ENCODE peak calls at places on chromosomes 5 and 9, in eight cellular contexts. V is GM13976, O is dorsolateral prefrontal cortex, K is HCT116, J is fibroblast of lung, P is psoas muscle, W is hepatocyte, F is type B pancreatic cell. T is an unnamed sample.

GRCh38 chr9:133604214-133604613 is 5.0 kb downstream of the FAM163B start:
- DNase-seq in O (no peak), V (no peak), W (no peak), F (no peak), P (no peak), J (no peak), K (no peak), T (no peak)

GRCh38 chr5:132463808-132464154 is 26.8 kb downstream of the IRF1 start:
- DNase-seq in P (no peak), F (no peak), W (no peak), O (no peak), J (no peak), K (no peak), V (no peak), T (no peak)

GRCh38 chr5:51033215-51033614 is 350.0 kb upstream of the ISL1 start:
- DNase-seq in J (no peak), W (no peak), O (no peak), V (no peak), K (no peak), F (no peak), P (no peak), T (no peak)

GRCh38 chr5:581266-581665 is 30.9 kb upstream of the CEP72 start:
- DNase-seq in V (no peak), W (no peak), K (no peak), O (no peak), F (no peak), J (no peak), P (no peak), T (peak)

GRCh38 chr5:157143127-157143959 is 678 bp upstream of the MED7 start:
- DNase-seq in V (peak), K (no peak), O (no peak), J (peak), P (peak), F (no peak), W (no peak), T (peak)

GRCh38 chr5:74490814-74491213 is 149.7 kb downstream of the ENC1 start:
- DNase-seq in F (no peak), J (no peak), W (no peak), K (no peak), V (peak), O (no peak), P (no peak), T (no peak)

GRCh38 chr5:153447534-153447933 is 42.9 kb upstream of the GRIA1 start:
- DNase-seq in W (no peak), O (no peak), F (no peak), K (no peak), J (no peak), P (no peak), V (no peak), T (no peak)

GRCh38 chr5:78540335-78541057 is 108.1 kb downstream of the LHFPL2 start:
- DNase-seq in J (peak), F (no peak), P (no peak), V (no peak), K (no peak), O (no peak), W (no peak), T (no peak)

GRCh38 chr5:40518511-40518917 is 161.2 kb upstream of the PTGER4 start:
- DNase-seq in K (peak), W (no peak), P (no peak), V (no peak), F (no peak), J (peak), O (no peak), T (no peak)

GRCh38 chr5:42875785-42876374 is 64.2 kb upstream of the SELENOP start:
- DNase-seq in O (no peak), P (no peak), W (no peak), K (no peak), F (no peak), J (no peak), V (no peak), T (no peak)

GRCh38 chr5:78008356-78008967 is 232.3 kb upstream of the TBCA start:
- DNase-seq in J (peak), V (peak), F (no peak), K (peak), O (no peak), P (no peak), W (peak), T (no peak)

GRCh38 chr9:613771-614347 is 227.6 kb upstream of the DMRT1 start:
- DNase-seq in W (peak), F (no peak), O (peak), V (peak), K (peak), J (peak), P (peak), T (peak)

GRCh38 chr5:68033961-68034581 is 181.5 kb upstream of the PIK3R1 start:
- DNase-seq in O (no peak), J (peak), V (no peak), P (no peak), K (no peak), F (no peak), W (peak), T (no peak)

GRCh38 chr5:54390015-54390414 is 65.5 kb upstream of the HSPB3 start:
- DNase-seq in F (no peak), P (no peak), J (peak), O (no peak), V (no peak), K (peak), W (peak), T (peak)

GRCh38 chr5:61744690-61745619 is 412.9 kb downstream of the ZSWIM6 start:
- DNase-seq in V (no peak), W (no peak), F (no peak), O (no peak), K (peak), P (no peak), J (no peak), T (no peak)

GRCh38 chr5:94174748-94175411 is 433.5 kb upstream of the POU5F2 start:
- DNase-seq in J (peak), K (no peak), P (no peak), W (no peak), V (no peak), F (no peak), O (no peak), T (no peak)

GRCh38 chr9:113594484-113595299 is 131.2 kb downstream of the RGS3 start:
- DNase-seq in V (no peak), P (no peak), K (no peak), O (no peak), W (no peak), F (no peak), J (no peak), T (no peak)

GRCh38 chr9:19184144-19184917 is 46.2 kb upstream of the DENND4C start:
- DNase-seq in F (no peak), K (peak), O (peak), W (peak), P (peak), V (peak), J (peak), T (peak)

GRCh38 chr5:172107606-172108005 is 80.4 kb downstream of the STK10 start:
- DNase-seq in V (no peak), W (no peak), J (peak), O (no peak), K (no peak), P (no peak), F (no peak), T (no peak)

GRCh38 chr5:56278267-56278826 is 45.2 kb upstream of the ANKRD55 start:
- DNase-seq in K (no peak), W (peak), F (no peak), O (no peak), J (peak), V (no peak), P (no peak), T (no peak)

GRCh38 chr9:70079364-70080103 is 35.9 kb downstream of the MAMDC2 start:
- DNase-seq in K (no peak), V (no peak), J (no peak), W (no peak), P (no peak), F (no peak), O (no peak), T (no peak)

GRCh38 chr5:169805527-169805934 is 168.5 kb downstream of the DOCK2 start:
- DNase-seq in P (no peak), J (peak), O (peak), K (no peak), W (no peak), V (peak), F (no peak), T (no peak)

GRCh38 chr5:16935271-16936149 is 578 bp downstream of the MYO10 start:
- DNase-seq in K (no peak), W (peak), J (peak), F (no peak), P (peak), O (no peak), V (peak), T (no peak)

GRCh38 chr9:119639287-119639955 is 270.2 kb upstream of the BRINP1 start:
- DNase-seq in K (no peak), V (no peak), P (no peak), W (peak), F (no peak), O (no peak), J (peak), T (no peak)

GRCh38 chr9:93268551-93269314 is 84.8 kb downstream of the WNK2 start:
- DNase-seq in J (no peak), V (peak), K (no peak), O (no peak), F (peak), P (no peak), W (peak), T (peak)

GRCh38 chr5:41517909-41518308 is 7.5 kb upstream of the PLCXD3 start:
- DNase-seq in K (no peak), W (peak), V (no peak), J (peak), P (no peak), O (no peak), F (no peak), T (no peak)

GRCh38 chr5:77770293-77771005 is 5.7 kb downstream of the TBCA start:
- DNase-seq in F (no peak), P (no peak), W (no peak), V (no peak), K (no peak), O (no peak), J (no peak), T (no peak)

GRCh38 chr9:35105571-35106342 is 2.8 kb upstream of the STOML2 start:
- DNase-seq in F (no peak), K (no peak), W (no peak), J (no peak), V (peak), P (no peak), O (no peak), T (no peak)

GRCh38 chr9:2727966-2728613 is 10.8 kb downstream of the KCNV2 start:
- DNase-seq in J (peak), O (no peak), V (no peak), F (no peak), P (no peak), W (peak), K (peak), T (no peak)

GRCh38 chr5:37769840-37770239 is 70.0 kb downstream of the GDNF start:
- DNase-seq in F (no peak), K (no peak), O (no peak), P (no peak), V (no peak), J (no peak), W (no peak), T (no peak)

GRCh38 chr9:31185831-31186230 is 1198.6 kb upstream of the ACO1 start:
- DNase-seq in P (no peak), J (peak), F (no peak), K (no peak), W (no peak), V (no peak), O (no peak), T (no peak)

GRCh38 chr9:77019810-77020437 is 469 bp downstream of the FOXB2 start:
- DNase-seq in P (no peak), J (no peak), V (peak), O (no peak), F (no peak), K (no peak), W (no peak), T (peak)

GRCh38 chr5:54905942-54906537 is 79.4 kb downstream of the ESM1 start:
- DNase-seq in J (peak), V (peak), F (no peak), W (peak), K (peak), O (peak), P (peak), T (no peak)

GRCh38 chr5:146533260-146533857 is 17.4 kb upstream of the GPR151 start:
- DNase-seq in V (peak), J (peak), W (peak), F (peak), O (peak), P (peak), K (peak), T (no peak)

GRCh38 chr9:114789006-114789405 is 16.8 kb downstream of the TNFSF15 start:
- DNase-seq in J (no peak), V (no peak), O (no peak), W (no peak), F (no peak), K (no peak), P (no peak), T (no peak)

DNA sequence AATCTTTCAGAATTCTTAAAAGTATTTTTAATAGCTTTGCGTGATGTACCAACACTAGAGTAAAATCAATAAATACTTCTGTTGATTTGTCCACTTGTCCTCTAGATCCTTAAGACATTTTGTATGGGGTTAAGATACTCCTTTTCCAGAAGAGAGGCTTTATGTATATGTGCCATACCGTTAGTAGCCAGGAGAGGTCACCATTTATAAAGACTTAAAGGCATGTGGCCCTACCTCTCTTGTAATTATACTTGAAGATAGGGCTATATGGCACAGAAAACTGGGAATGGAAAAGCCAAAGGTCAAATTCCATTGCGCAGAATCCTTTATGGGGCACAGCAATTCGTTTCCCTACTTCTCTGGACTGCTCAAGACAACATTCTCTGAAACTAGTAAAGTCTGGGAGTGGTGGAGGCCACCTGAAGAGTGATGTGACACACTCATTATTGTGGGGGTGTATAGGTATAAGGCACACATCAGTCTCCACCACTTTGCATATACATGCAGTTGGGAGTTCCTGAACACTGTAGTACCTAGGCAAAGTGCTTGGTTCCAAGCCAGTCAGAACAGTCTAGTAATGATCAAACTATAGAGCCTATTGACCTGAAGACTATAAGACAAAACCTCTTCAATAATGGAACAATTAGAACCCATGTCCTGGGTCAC is 140.1 kb upstream of the FBXL17 start:
- DNase-seq in P (no peak), F (no peak), J (peak), V (no peak), O (no peak), W (peak), K (peak), T (no peak)
- TF ChIP-seq CTCF in P (peak), F (peak), J (peak), V (peak), O (peak), W (peak), K (peak), T (peak)

DNA sequence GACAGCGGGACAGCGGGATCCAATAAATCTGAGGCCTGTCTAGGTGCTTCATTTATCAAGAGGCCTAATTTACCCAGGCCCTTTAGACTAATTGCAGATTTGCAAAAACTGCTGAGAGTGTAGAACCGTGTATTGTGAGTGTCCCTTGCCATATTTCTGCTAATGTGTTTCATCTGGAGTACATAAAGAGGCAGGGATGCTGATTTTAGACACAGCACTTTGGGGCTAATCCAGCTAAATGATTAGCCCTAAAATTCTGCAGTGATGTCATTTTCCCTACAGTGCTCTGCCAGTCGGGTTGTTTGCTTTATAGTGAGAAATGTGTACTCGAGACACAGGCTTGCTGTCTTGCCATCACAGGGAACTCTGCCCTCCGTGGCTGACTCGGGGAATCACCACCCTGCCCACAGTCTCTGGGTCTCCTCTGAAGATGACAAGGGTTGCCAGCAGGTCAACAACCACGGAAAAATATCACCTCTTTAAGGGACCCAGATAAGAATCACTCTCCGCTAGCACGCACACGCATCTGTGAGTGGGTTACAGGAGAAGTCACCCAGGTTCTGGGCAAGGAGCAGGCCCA is 592.0 kb downstream of the BNC2 start:
- DNase-seq in J (no peak), K (no peak), F (no peak), V (no peak), W (no peak), O (no peak), P (no peak), T (no peak)
- TF ChIP-seq CTCF in J (no peak), K (no peak), F (no peak), V (no peak), W (no peak), O (no peak), P (no peak), T (no peak)

GRCh38 chr5:176151286-176151685 is 86.9 kb upstream of the SIMC1 start:
- DNase-seq in W (no peak), F (no peak), J (peak), O (no peak), V (no peak), P (no peak), K (no peak), T (no peak)
- TF ChIP-seq CTCF in W (no peak), F (no peak), J (no peak), O (no peak), V (no peak), P (no peak), K (no peak), T (no peak)

GRCh38 chr5:151052834-151053233 is 28.0 kb downstream of the TNIP1 start:
- DNase-seq in O (no peak), F (no peak), V (no peak), P (no peak), K (no peak), J (no peak), W (no peak), T (no peak)

GRCh38 chr5:151051931-151052608 is 28.8 kb downstream of the TNIP1 start:
- DNase-seq in O (no peak), K (no peak), V (no peak), P (no peak), J (no peak), W (no peak), F (no peak), T (no peak)

GRCh38 chr5:151047814-151048425 is 27.5 kb downstream of the GPX3 start:
- DNase-seq in P (no peak), F (no peak), J (no peak), W (no peak), K (no peak), V (no peak), O (no peak), T (no peak)

GRCh38 chr5:151051066-151051930 is 29.5 kb downstream of the TNIP1 start:
- DNase-seq in K (peak), J (peak), O (peak), V (peak), F (peak), P (peak), W (peak), T (no peak)

DNA sequence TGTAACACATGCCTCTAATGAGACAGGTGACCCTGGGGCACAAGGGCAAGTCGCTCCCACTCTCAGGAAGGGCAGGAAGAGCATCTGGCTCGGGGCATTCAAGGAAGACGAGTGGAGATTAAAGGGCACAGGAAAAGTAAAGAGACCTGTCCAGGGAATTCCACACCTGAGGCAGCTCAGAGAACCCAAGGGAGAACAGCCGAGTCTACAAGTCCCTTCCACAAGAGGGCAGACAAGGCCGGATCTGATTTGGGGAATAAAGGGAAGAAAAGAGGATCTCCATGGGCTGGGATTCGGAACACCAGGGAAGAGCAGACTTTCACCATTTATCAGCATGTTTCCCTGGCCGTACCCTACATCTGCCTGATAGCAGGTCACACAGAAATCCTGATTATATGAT is 28.1 kb downstream of the GPX3 start:
- DNase-seq in P (no peak), V (no peak), K (no peak), F (no peak), W (no peak), J (no peak), O (no peak), T (no peak)
- TF ChIP-seq CTCF in P (peak), V (no peak), K (peak), F (peak), W (peak), J (peak), O (no peak), T (peak)